ENCODE peak calls at places on chromosome 16, in ten cellular contexts. I is tibial artery; K is ovary; Z is uterus; C is heart right ventricle; J is effector memory CD4-positive, alpha-beta T cell; L is CD4-positive, alpha-beta memory T cell; S is psoas muscle; B is heart left ventricle; Q is OCI-LY7. H is an unnamed sample. For H3K36me3, the result is how much of the 10 kb centered on the place peaks cover.

GRCh38 chr16:85350973-85351372 is 238.7 kb upstream of the CIBAR2 start:
- DNase-seq in C (peak), Q (no peak), L (no peak), K (peak), I (peak), S (peak), B (peak), J (no peak), Z (peak), H (peak)

GRCh38 chr16:73062640-73063283 is 14.8 kb upstream of the ZFHX3 start:
- DNase-seq in L (no peak), S (no peak), K (no peak), Q (no peak), I (no peak), Z (no peak), C (peak), B (no peak), J (no peak), H (no peak)

GRCh38 chr16:66085651-66086050 is 280.8 kb upstream of the CDH5 start:
- DNase-seq in L (no peak), J (no peak), B (no peak), Q (no peak), C (no peak), K (no peak), Z (no peak), S (no peak), I (no peak), H (no peak)

GRCh38 chr16:75053791-75054555 is 55.1 kb downstream of the ZNRF1 start:
- DNase-seq in C (peak), K (no peak), B (peak), J (no peak), I (peak), Z (no peak), L (no peak), Q (no peak), S (peak), H (peak)

GRCh38 chr16:63617990-63618763 is 1503.7 kb downstream of the CDH11 start:
- DNase-seq in J (no peak), Z (no peak), L (no peak), K (no peak), B (peak), I (no peak), S (no peak), C (peak), Q (no peak), H (no peak)

GRCh38 chr16:49849037-49849436 is 6.9 kb downstream of the ZNF423 start:
- DNase-seq in I (no peak), Q (no peak), K (no peak), B (no peak), S (no peak), C (no peak), L (no peak), J (no peak), Z (no peak), H (no peak)

GRCh38 chr16:49952386-49952785 is 72.6 kb upstream of the CNEP1R1 start:
- DNase-seq in L (no peak), B (no peak), S (no peak), Q (no peak), K (no peak), Z (no peak), I (no peak), J (no peak), C (no peak), H (no peak)

GRCh38 chr16:78684040-78684611 is 584.7 kb downstream of the WWOX start:
- DNase-seq in I (peak), C (peak), K (no peak), Z (peak), S (peak), J (no peak), L (no peak), B (peak), Q (no peak), H (no peak)

GRCh38 chr16:2853531-2854073 is 4.4 kb downstream of the PRSS22 start:
- DNase-seq in I (no peak), Z (no peak), J (no peak), C (no peak), L (no peak), K (no peak), Q (no peak), B (no peak), S (no peak), H (no peak)

GRCh38 chr16:2966803-2967184 is 2.4 kb upstream of the PAQR4 start:
- DNase-seq in L (no peak), K (no peak), Z (no peak), Q (no peak), C (no peak), B (no peak), I (no peak), S (no peak), J (no peak), H (peak)

GRCh38 chr16:72961115-72961832 is 86.7 kb downstream of the ZFHX3 start:
- DNase-seq in K (no peak), J (no peak), C (no peak), L (no peak), B (no peak), S (peak), Z (no peak), Q (no peak), I (peak), H (no peak)

GRCh38 chr16:65546353-65546791 is 424.5 kb upstream of the CDH11 start:
- DNase-seq in Z (no peak), K (no peak), B (no peak), Q (no peak), S (no peak), L (no peak), I (no peak), J (no peak), C (no peak), H (no peak)

GRCh38 chr16:51766739-51767138 is 615.7 kb upstream of the SALL1 start:
- DNase-seq in S (no peak), B (no peak), L (no peak), J (no peak), I (no peak), K (no peak), Q (no peak), Z (no peak), C (no peak), H (no peak)

GRCh38 chr16:75491876-75492275 is 3.4 kb downstream of the CHST6 start:
- DNase-seq in C (no peak), Z (no peak), B (no peak), I (no peak), J (no peak), L (no peak), K (no peak), Q (peak), S (no peak), H (no peak)

GRCh38 chr16:19844945-19845641 is 39.6 kb downstream of the GPRC5B start:
- DNase-seq in C (no peak), B (no peak), J (no peak), L (no peak), Z (peak), Q (no peak), K (no peak), I (no peak), S (no peak), H (no peak)

GRCh38 chr16:11634307-11634706 is 33.9 kb upstream of the SNN start:
- DNase-seq in I (no peak), C (no peak), L (no peak), Q (no peak), K (no peak), B (no peak), S (no peak), J (no peak), Z (no peak), H (no peak)

GRCh38 chr16:49659356-49659755 is 196.6 kb downstream of the ZNF423 start:
- DNase-seq in J (no peak), B (no peak), L (no peak), S (no peak), Q (no peak), Z (no peak), C (no peak), K (no peak), I (no peak), H (no peak)

GRCh38 chr16:90026135-90026534 is 6.9 kb upstream of the DBNDD1 start:
- DNase-seq in B (no peak), K (no peak), Z (no peak), Q (no peak), L (no peak), S (no peak), C (no peak), I (no peak), J (no peak), H (no peak)

GRCh38 chr16:65624696-65625095 is 502.8 kb upstream of the CDH11 start:
- DNase-seq in I (no peak), K (no peak), B (no peak), L (no peak), Z (no peak), Q (no peak), S (no peak), J (no peak), C (no peak), H (no peak)

GRCh38 chr16:58661199-58661830 is 23.3 kb downstream of the SLC38A7 start:
- DNase-seq in C (no peak), B (peak), J (no peak), K (no peak), L (no peak), I (peak), Q (peak), Z (peak), S (peak), H (no peak)

GRCh38 chr16:83200005-83200779 is 573.4 kb downstream of the CDH13 start:
- DNase-seq in Z (no peak), B (no peak), I (no peak), Q (peak), K (no peak), C (peak), L (no peak), J (no peak), S (no peak), H (no peak)

GRCh38 chr16:50282955-50283631 is 16.7 kb downstream of the ADCY7 start:
- DNase-seq in Q (no peak), C (peak), B (no peak), K (no peak), I (no peak), L (no peak), J (no peak), S (no peak), Z (no peak), H (no peak)

GRCh38 chr16:53664724-53665345 is 38.8 kb downstream of the RPGRIP1L start:
- DNase-seq in Z (no peak), I (peak), L (no peak), K (no peak), B (no peak), Q (no peak), S (no peak), C (no peak), J (no peak), H (no peak)

GRCh38 chr16:83473926-83474660 is 333.7 kb upstream of the HSBP1 start:
- DNase-seq in Z (no peak), B (no peak), Q (no peak), C (no peak), K (no peak), L (no peak), I (no peak), S (no peak), J (no peak), H (no peak)

GRCh38 chr16:79176987-79177386 is 423.6 kb downstream of the MAF start:
- DNase-seq in L (no peak), K (no peak), J (no peak), C (no peak), I (no peak), Q (no peak), B (no peak), S (no peak), Z (no peak), H (no peak)

GRCh38 chr16:66678314-66678713 is 18.2 kb downstream of the CMTM4 start:
- DNase-seq in Z (no peak), C (no peak), B (no peak), Q (no peak), J (no peak), L (no peak), I (no peak), S (no peak), K (no peak), H (no peak)

GRCh38 chr16:82091225-82091624 is 56.2 kb downstream of the HSD17B2 start:
- DNase-seq in L (no peak), Q (no peak), C (no peak), S (no peak), J (no peak), K (no peak), B (no peak), Z (no peak), I (no peak), H (no peak)

GRCh38 chr16:13633381-13633861 is 286.5 kb upstream of the ERCC4 start:
- DNase-seq in B (no peak), S (no peak), Z (no peak), L (no peak), K (no peak), Q (no peak), J (no peak), I (no peak), C (no peak), H (no peak)

GRCh38 chr16:3119701-3120408 is 7.5 kb downstream of the ZNF205 start:
- DNase-seq in I (no peak), J (no peak), Z (no peak), B (no peak), S (no peak), Q (no peak), C (no peak), K (no peak), L (no peak), H (peak)

GRCh38 chr16:70680495-70681381 is 5.1 kb downstream of the MTSS2 start:
- DNase-seq in C (peak), B (no peak), L (no peak), Q (no peak), J (no peak), Z (peak), S (peak), K (peak), I (no peak), H (no peak)

GRCh38 chr16:74627506-74628220 is 20.7 kb upstream of the GLG1 start:
- DNase-seq in B (peak), C (no peak), Z (peak), J (no peak), Q (no peak), L (no peak), S (no peak), K (peak), I (no peak), H (peak)

GRCh38 chr16:50740747-50741146 is 1.1 kb upstream of the CYLD start:
- DNase-seq in J (no peak), B (no peak), C (no peak), Q (no peak), Z (no peak), I (no peak), S (no peak), K (no peak), L (no peak), H (no peak)

GRCh38 chr16:24834459-24835335 is 11.1 kb upstream of the SLC5A11 start:
- DNase-seq in L (no peak), Q (peak), J (no peak), Z (no peak), B (no peak), K (no peak), C (no peak), I (no peak), S (no peak), H (no peak)

DNA sequence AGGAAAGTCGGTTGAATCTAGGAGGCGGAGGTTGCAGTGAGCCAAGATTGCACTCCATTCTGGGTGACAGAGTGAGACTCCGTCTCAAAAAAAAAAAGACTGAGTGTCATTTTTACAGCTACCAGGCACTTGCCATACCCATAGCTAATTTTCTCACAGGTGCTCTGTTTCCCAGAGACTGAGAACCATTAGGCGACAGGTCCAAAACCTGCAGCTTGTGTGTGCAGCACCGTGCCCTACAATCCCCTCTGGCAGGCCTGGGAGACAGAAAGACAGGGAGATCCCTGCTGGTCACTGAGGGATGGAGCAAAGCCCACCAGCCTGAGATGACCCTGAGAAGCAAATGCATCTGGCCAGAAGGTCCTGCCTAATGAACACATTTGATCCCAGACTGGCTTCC is 2.7 kb downstream of the TFAP4 start:
- DNase-seq in J (no peak), K (no peak), L (no peak), I (no peak), Q (no peak), Z (no peak), S (no peak), C (no peak), B (no peak), H (no peak)
- H3K4me3 ChIP-seq in J (no peak), K (no peak), L (no peak), I (no peak), Q (peak), Z (no peak), S (peak), C (no peak), B (no peak), H (no peak)

GRCh38 chr16:88601313-88602036 is 31.3 kb downstream of the ZC3H18 start:
- DNase-seq in I (no peak), B (no peak), Z (no peak), C (no peak), S (no peak), J (no peak), Q (no peak), L (no peak), K (no peak), H (no peak)

GRCh38 chr16:88606146-88606757 is 32.1 kb upstream of the IL17C start:
- DNase-seq in S (no peak), K (no peak), Q (no peak), I (no peak), B (no peak), L (no peak), J (no peak), Z (no peak), C (no peak), H (no peak)

GRCh38 chr16:88608076-88608475 is 30.3 kb upstream of the IL17C start:
- DNase-seq in Q (no peak), L (no peak), K (no peak), S (no peak), C (no peak), J (no peak), Z (no peak), B (no peak), I (no peak), H (no peak)

GRCh38 chr16:88602091-88602490 is 31.9 kb downstream of the ZC3H18 start:
- DNase-seq in I (no peak), C (no peak), S (no peak), L (no peak), B (no peak), Z (no peak), Q (no peak), J (no peak), K (no peak), H (peak)

GRCh38 chr16:88605186-88606145 is 32.9 kb upstream of the IL17C start:
- DNase-seq in K (no peak), S (no peak), B (no peak), J (no peak), Q (no peak), Z (no peak), L (no peak), C (no peak), I (no peak), H (no peak)
- H3K36me3 ChIP-seq in K (under half), S (half or more), B (half or more), J (half or more), Q (half or more), Z (under half), L (half or more), C (half or more), I (under half), H (under half)

DNA sequence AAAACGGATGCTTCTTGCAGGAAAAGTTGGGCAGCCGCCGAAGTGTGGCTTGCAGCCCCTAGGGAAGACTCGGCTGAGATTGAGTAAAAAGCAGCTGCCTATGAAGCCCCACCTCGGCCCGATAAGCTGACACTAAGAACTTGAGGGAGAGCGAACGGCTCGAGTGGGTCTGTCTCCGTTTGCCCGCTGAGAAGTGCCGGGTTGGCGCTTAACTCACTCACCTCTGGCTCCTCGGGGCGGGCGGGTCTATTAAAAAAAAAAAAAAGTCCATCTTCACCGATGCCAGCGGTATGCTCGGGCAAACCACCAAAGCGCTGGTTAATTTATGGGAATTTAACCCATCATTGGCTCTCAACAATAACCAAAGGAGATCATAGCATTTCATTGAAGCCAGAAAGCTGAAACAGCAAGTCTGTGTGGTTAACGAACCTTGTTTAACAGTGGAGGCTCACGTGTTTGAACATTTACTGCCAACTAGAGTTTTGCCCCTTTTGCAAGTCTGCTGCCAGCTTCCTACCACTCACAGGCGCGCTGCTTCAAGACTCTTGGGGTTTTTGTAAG is 1.0 kb downstream of the SNTB2 start:
- DNase-seq in I (peak), L (peak), Z (peak), K (no peak), J (peak), C (peak), S (peak), Q (peak), B (no peak), H (peak)
- H3K4me3 ChIP-seq in I (peak), L (peak), Z (peak), K (peak), J (peak), C (peak), S (peak), Q (peak), B (peak), H (peak)

GRCh38 chr16:4859190-4859899 is 12.1 kb downstream of the UBN1 start:
- DNase-seq in Z (no peak), C (no peak), L (no peak), K (no peak), I (no peak), Q (no peak), B (no peak), S (no peak), J (no peak), H (no peak)

GRCh38 chr16:4864728-4865127 is 17.4 kb downstream of the UBN1 start:
- DNase-seq in L (no peak), I (no peak), S (no peak), Z (no peak), Q (no peak), J (no peak), C (no peak), K (no peak), B (no peak), H (no peak)

GRCh38 chr16:4862639-4863038 is 15.4 kb downstream of the UBN1 start:
- DNase-seq in J (no peak), I (no peak), L (no peak), C (no peak), Q (no peak), K (no peak), B (no peak), S (no peak), Z (no peak), H (peak)

GRCh38 chr16:4859900-4860255 is 12.6 kb downstream of the UBN1 start:
- DNase-seq in L (no peak), Q (no peak), S (no peak), I (no peak), J (no peak), C (no peak), K (no peak), B (no peak), Z (no peak), H (peak)

DNA sequence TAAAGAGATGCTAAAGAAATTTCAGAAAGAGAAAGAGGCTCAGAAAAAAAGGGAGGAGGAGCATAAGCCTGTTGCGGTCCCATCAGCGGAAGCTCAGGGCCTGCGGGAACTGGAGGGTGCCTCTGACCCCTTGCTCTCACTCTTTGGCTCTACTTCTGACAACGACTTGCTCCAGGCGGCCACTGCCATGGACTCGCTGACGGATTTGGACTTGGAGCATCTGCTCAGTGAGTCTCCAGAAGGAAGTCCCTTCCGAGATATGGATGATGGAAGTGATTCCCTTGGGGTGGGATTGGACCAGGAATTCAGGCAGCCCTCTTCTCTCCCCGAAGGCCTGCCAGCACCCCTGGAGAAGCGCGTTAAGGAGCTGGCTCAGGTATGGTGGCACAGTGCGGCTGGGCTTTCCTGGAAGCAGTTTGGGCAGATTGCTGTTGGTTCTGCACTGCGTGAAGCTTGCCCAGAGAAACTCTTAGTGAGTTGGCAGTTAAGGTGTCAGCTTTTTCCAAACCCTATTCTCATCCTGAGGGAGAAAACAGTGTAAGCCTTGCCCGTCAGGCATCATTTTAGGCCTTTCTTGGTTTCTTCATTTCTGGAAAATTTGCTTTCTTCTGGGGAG is 13.6 kb downstream of the UBN1 start:
- DNase-seq in C (no peak), B (no peak), J (no peak), K (no peak), Q (no peak), Z (no peak), L (no peak), S (no peak), I (no peak), H (no peak)
- H3K36me3 ChIP-seq in C (half or more), B (half or more), J (half or more), K (under half), Q (half or more), Z (under half), L (under half), S (half or more), I (half or more), H (under half)

GRCh38 chr16:10578474-10579316 is 1.7 kb downstream of the EMP2 start:
- DNase-seq in B (peak), S (no peak), K (peak), Z (no peak), L (no peak), Q (no peak), J (no peak), C (peak), I (no peak), H (no peak)
- H3K4me3 ChIP-seq in B (peak), S (peak), K (peak), Z (peak), L (no peak), Q (no peak), J (no peak), C (peak), I (peak), H (no peak)